ENCODE peak calls at places on chromosomes 7 and 10, in four cellular contexts. Y is fibroblast of gingiva, M is T-cell, U is Calu3. C is an unnamed sample.
A peak's percentile ranks its signal among the peaks of the same experiment; 100 is the strongest.

GRCh38 chr7:4965295-4966022 is 6.5 kb upstream of the MMD2 start:
- DNase-seq in Y (no peak), M (no peak), U (no peak), C (no peak)

GRCh38 chr10:14200645-14201534 is 129.8 kb downstream of the FRMD4A start:
- DNase-seq in Y (no peak), M (no peak), U (peak; percentile 37), C (no peak)

GRCh38 chr10:88642991-88643390 is 21.3 kb upstream of the LIPF start:
- DNase-seq in Y (peak; percentile 10), M (no peak), U (no peak), C (no peak)

GRCh38 chr7:26990268-26990667 is 105.5 kb downstream of the HOXA1 start:
- DNase-seq in Y (no peak), M (no peak), U (no peak), C (no peak)

GRCh38 chr7:80458822-80459725 is 52.8 kb downstream of the GNAT3 start:
- DNase-seq in Y (no peak), M (no peak), U (no peak), C (no peak)

GRCh38 chr10:75845538-75845937 is 414.1 kb downstream of the LRMDA start:
- DNase-seq in Y (no peak), M (no peak), U (no peak), C (no peak)

GRCh38 chr10:71877818-71878217 is 26.8 kb upstream of the PSAP start:
- DNase-seq in Y (no peak), M (no peak), U (no peak), C (no peak)

GRCh38 chr10:112490543-112490942 is 43.5 kb downstream of the VTI1A start:
- DNase-seq in Y (peak; percentile 27), M (no peak), U (peak; percentile 4), C (peak; percentile 85)

GRCh38 chr10:57535306-57535705 is 732.4 kb downstream of the IPMK start:
- DNase-seq in Y (no peak), M (no peak), U (no peak), C (no peak)

GRCh38 chr7:77989981-77990566 is 191.5 kb downstream of the PHTF2 start:
- DNase-seq in Y (no peak), M (no peak), U (peak; percentile 47), C (peak; percentile 46)

C was measured in LoVo.